ENCODE peak calls at places on chromosomes 16 and 17, in four cellular contexts. K is OCI-LY7, J is left ventricle myocardium inferior, Z is stomach. R is an unnamed sample.

GRCh38 chr16:81460075-81460474 is 15.5 kb downstream of the CMIP start:
- DNase-seq in Z (no peak), K (no peak), J (no peak), R (no peak)

GRCh38 chr16:68563631-68564366 is 24.7 kb downstream of the ZFP90 start:
- DNase-seq in Z (no peak), J (no peak), K (no peak), R (no peak)

GRCh38 chr17:74432484-74433391 is 850 bp downstream of the GPRC5C start:
- DNase-seq in Z (no peak), J (no peak), K (no peak), R (no peak)

GRCh38 chr16:10979717-10980601 is 35.6 kb downstream of the CLEC16A start:
- DNase-seq in Z (no peak), J (no peak), K (no peak), R (no peak)

GRCh38 chr16:28130099-28131088 is 66.9 kb upstream of the GSG1L start:
- DNase-seq in K (no peak), J (no peak), Z (no peak), R (no peak)

GRCh38 chr17:199806-200603 is 18.6 kb upstream of the DOC2B start:
- DNase-seq in J (no peak), Z (no peak), K (no peak), R (no peak)

GRCh38 chr16:74651841-74652240 is 14.8 kb downstream of the RFWD3 start:
- DNase-seq in J (no peak), K (no peak), Z (no peak), R (no peak)

GRCh38 chr17:27266228-27266627 is 27.7 kb upstream of the WSB1 start:
- DNase-seq in K (no peak), J (no peak), Z (no peak), R (no peak)

GRCh38 chr17:76940738-76941350 is 72.6 kb downstream of the MGAT5B start:
- DNase-seq in J (no peak), K (peak; percentile 58), Z (no peak), R (no peak)

GRCh38 chr17:40038882-40039513 is 15.2 kb downstream of the MED24 start:
- DNase-seq in J (peak; percentile 71), Z (peak; percentile 63), K (no peak), R (no peak)

GRCh38 chr17:6164996-6165395 is 94.8 kb downstream of the WSCD1 start:
- DNase-seq in K (no peak), J (no peak), Z (no peak), R (no peak)

GRCh38 chr16:1913327-1914083 is 4.7 kb downstream of the HS3ST6 start:
- DNase-seq in K (no peak), J (no peak), Z (peak; percentile 83), R (peak; percentile 75)

GRCh38 chr17:29155235-29155965 is 24.8 kb downstream of the MYO18A start:
- DNase-seq in J (no peak), K (no peak), Z (peak; percentile 65), R (peak; percentile 78)

GRCh38 chr17:63832455-63832854 is 5.0 kb upstream of the FTSJ3 start:
- DNase-seq in Z (no peak), K (no peak), J (no peak), R (no peak)

GRCh38 chr16:81365731-81366130 is 51.0 kb downstream of the GAN start:
- DNase-seq in J (no peak), Z (no peak), K (no peak), R (no peak)

GRCh38 chr17:21463204-21463661 is 87.1 kb downstream of the KCNJ12 start:
- DNase-seq in Z (no peak), K (no peak), J (no peak), R (no peak)

GRCh38 chr17:1946021-1946932 is 78.9 kb downstream of the RTN4RL1 start:
- DNase-seq in J (no peak), K (no peak), Z (no peak), R (no peak)

GRCh38 chr16:85089485-85089884 is 22.8 kb downstream of the CIBAR2 start:
- DNase-seq in K (no peak), J (no peak), Z (no peak), R (peak; percentile 69)

GRCh38 chr17:67244621-67245072 is 349 bp downstream of the HELZ start:
- DNase-seq in Z (no peak), K (no peak), J (peak; percentile 18), R (peak; percentile 73)

GRCh38 chr17:4249452-4250029 is 14.2 kb downstream of the ANKFY1 start:
- DNase-seq in Z (no peak), J (no peak), K (peak; percentile 60), R (no peak)

GRCh38 chr17:77160032-77160876 is 19.5 kb downstream of the SEC14L1 start:
- DNase-seq in Z (no peak), J (no peak), K (no peak), R (no peak)

GRCh38 chr17:64276961-64277505 is 14.0 kb upstream of the TEX2 start:
- DNase-seq in Z (no peak), K (no peak), J (no peak), R (no peak)

GRCh38 chr17:35799942-35800341 is 4.5 kb upstream of the MMP28 start:
- DNase-seq in K (no peak), J (peak; percentile 79), Z (peak; percentile 89), R (peak; percentile 88)

GRCh38 chr16:84196727-84197486 is 6.0 kb downstream of the ADAD2 start:
- DNase-seq in K (no peak), Z (no peak), J (no peak), R (no peak)

GRCh38 chr17:40307001-40307690 is 1.8 kb upstream of the RARA start:
- DNase-seq in K (no peak), Z (no peak), J (no peak), R (no peak)

GRCh38 chr16:3029499-3030127 is 5.8 kb downstream of the THOC6 start:
- DNase-seq in K (no peak), Z (no peak), J (no peak), R (no peak)

GRCh38 chr16:4212934-4213296 is 29.0 kb downstream of the SRL start:
- DNase-seq in Z (no peak), J (no peak), K (no peak), R (no peak)

GRCh38 chr17:70780031-70780430 is 610.7 kb downstream of the KCNJ2 start:
- DNase-seq in J (no peak), K (no peak), Z (no peak), R (no peak)

GRCh38 chr17:50423553-50424159 is 2.4 kb upstream of the ACSF2 start:
- DNase-seq in Z (no peak), J (no peak), K (peak; percentile 15), R (no peak)

GRCh38 chr16:27389272-27389961 is 12.6 kb upstream of the IL21R start:
- DNase-seq in K (no peak), J (no peak), Z (no peak), R (no peak)

GRCh38 chr17:34865696-34866095 is 95.6 kb downstream of the CCT6B start:
- DNase-seq in J (no peak), K (no peak), Z (no peak), R (no peak)

GRCh38 chr16:28514246-28514645 is 7.6 kb upstream of the IL27 start:
- DNase-seq in J (no peak), K (no peak), Z (no peak), R (no peak)

DNA sequence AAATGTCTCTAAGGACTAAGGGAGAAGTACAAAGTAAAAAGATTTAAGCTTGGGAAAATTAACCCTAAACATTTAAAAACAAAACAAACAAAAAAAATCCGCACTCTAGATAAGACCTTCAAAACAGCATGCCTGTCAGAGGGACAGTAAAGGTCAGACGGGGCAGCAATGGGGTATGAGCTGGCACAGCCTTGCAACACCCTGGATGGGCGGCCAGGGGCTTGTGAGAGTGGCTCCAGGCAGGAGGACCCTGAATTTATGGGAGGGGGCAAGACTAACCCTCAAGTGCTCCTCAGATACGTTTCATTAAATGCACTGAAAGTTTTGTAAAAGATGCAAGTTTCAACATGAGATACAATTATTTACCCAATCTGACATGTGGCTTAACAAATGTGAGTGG is 128.6 kb downstream of the ANKRD11 start:
- DNase-seq in K (no peak), Z (no peak), J (no peak), R (peak; percentile 59)
- H3K4me3 ChIP-seq in K (no peak overlapping the region), Z (no peak overlapping the region), J (no peak overlapping the region), R (no peak overlapping the region)

DNA sequence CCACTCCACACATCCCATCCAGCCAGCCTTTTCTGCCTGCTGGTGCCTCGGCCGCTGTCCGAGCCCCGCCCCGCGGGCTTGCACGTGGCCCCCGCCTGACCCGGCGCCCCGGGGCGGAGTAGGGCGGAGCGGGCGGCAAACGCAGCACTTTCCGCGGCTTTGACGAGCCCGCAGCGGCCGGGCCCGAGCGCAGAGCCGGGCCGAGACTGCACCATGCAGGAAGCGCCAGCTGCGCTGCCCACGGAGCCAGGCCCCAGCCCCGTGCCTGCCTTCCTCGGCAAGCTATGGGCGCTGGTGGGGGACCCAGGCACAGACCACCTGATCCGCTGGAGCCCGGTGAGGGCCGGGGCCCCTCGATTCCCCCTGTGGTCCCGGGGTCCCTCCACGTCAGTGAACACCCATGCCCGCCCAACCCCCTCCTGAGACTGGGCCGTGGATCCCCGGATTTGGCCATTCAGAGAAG is at the start of gene HSF4:
- DNase-seq in K (no peak), Z (peak; percentile 79), J (peak; percentile 75), R (peak; percentile 90)
- H3K4me3 ChIP-seq in K (no peak within 1 kb of the TSS), Z (peak within 1 kb of the TSS; percentile 33), J (peak within 1 kb of the TSS; percentile 70), R (peak within 1 kb of the TSS; percentile 46)

DNA sequence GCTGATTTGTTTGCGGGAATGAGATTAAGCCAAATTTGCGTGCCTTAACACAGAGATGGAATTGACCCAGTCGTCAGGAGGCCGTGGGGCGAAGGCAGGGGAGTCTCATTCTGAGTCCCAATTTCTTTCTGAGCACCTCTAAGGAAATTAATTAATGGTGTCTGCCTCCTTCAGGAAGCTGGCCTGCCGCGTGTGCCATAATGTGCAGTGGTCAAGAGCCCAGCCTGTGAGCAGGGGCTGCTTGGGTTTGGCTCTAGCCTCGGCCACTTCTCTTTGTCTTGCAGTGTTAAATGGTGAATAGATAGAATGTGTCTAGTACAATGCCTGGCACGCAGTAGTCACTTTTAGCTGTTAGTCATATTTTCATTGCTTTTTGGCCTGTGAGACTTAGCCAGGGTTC is 88.5 kb upstream of the NKD1 start:
- DNase-seq in J (no peak), K (no peak), Z (no peak), R (peak; percentile 27)
- H3K4me3 ChIP-seq in J (no peak overlapping the region), K (no peak overlapping the region), Z (no peak overlapping the region), R (no peak overlapping the region)

GRCh38 chr17:42852351-42852750 is 1.4 kb downstream of the AOC3 start:
- DNase-seq in J (no peak), Z (no peak), K (no peak), R (peak; percentile 33)

GRCh38 chr17:42853968-42854790 is 3.2 kb downstream of the AOC3 start:
- DNase-seq in J (no peak), Z (no peak), K (no peak), R (peak; percentile 52)

GRCh38 chr17:42850964-42851363 is at the start of gene AOC3:
- DNase-seq in Z (no peak), J (peak; percentile 36), K (no peak), R (no peak)

GRCh38 chr17:42853597-42853967 is 2.6 kb downstream of the AOC3 start:
- DNase-seq in K (peak; percentile 52), Z (no peak), J (no peak), R (peak; percentile 13)

DNA sequence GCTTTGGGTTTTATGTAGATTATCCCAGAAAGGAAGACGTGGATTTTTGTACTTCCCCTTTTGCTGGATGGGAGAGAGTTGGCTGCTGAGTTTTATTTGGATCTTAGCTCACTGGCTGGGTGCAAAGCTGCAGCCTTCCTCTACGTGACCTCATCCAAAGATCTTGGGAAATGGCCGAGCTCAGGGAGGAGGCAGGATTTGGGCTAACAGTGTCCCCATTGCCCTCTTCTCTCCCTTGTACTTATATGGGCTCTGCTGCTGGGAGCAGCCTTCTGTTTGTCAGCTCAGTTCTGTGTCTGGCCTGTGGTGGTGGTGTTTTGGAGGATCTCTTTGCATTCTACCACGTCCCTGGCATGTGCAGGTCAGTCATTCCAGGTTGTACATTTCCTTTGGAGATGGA is 2.0 kb downstream of the AOC3 start:
- DNase-seq in J (no peak), K (no peak), Z (no peak), R (peak; percentile 40)
- H3K4me3 ChIP-seq in J (peak overlapping the region; percentile 56), K (no peak overlapping the region), Z (peak overlapping the region; percentile 43), R (peak overlapping the region; percentile 53)